ENCODE peak calls at places on chromosomes 5 and 9, in five cellular contexts. B is ELF-1, A is AG09309, Y is amniotic stem cell, E is NCI-H460. I is an unnamed sample.

GRCh38 chr9:16505159-16505558 is 365.3 kb downstream of the BNC2 start:
- DNase-seq in Y (no peak), E (no peak), B (peak), A (no peak), I (no peak)

GRCh38 chr5:139698461-139699146 is 50.5 kb downstream of the CXXC5 start:
- DNase-seq in A (no peak), E (no peak), B (peak), Y (no peak), I (no peak)

GRCh38 chr9:134724231-134724911 is 82.8 kb downstream of the COL5A1 start:
- DNase-seq in E (no peak), Y (no peak), A (no peak), B (peak), I (no peak)

GRCh38 chr5:143509758-143510221 is 106.3 kb upstream of the NR3C1 start:
- DNase-seq in A (no peak), Y (no peak), E (no peak), B (no peak), I (no peak)

GRCh38 chr9:127976498-127976897 is 4.3 kb downstream of the EEIG1 start:
- DNase-seq in A (no peak), Y (no peak), B (no peak), E (no peak), I (no peak)

GRCh38 chr9:99181621-99182020 is 40.1 kb downstream of the ALG2 start:
- DNase-seq in E (no peak), A (no peak), Y (no peak), B (no peak), I (no peak)

GRCh38 chr5:55823151-55823796 is 27.9 kb upstream of the IL31RA start:
- DNase-seq in Y (no peak), B (no peak), A (no peak), E (no peak), I (no peak)

GRCh38 chr9:78601957-78602565 is 305.1 kb downstream of the PSAT1 start:
- DNase-seq in Y (no peak), A (no peak), E (peak), B (peak), I (no peak)

GRCh38 chr5:60546157-60546556 is 153.8 kb downstream of the DEPDC1B start:
- DNase-seq in A (no peak), Y (no peak), B (no peak), E (no peak), I (no peak)

GRCh38 chr5:177371120-177371537 is 13.1 kb upstream of the SLC34A1 start:
- DNase-seq in Y (no peak), A (no peak), B (no peak), E (no peak), I (no peak)

GRCh38 chr5:40406426-40407211 is 273.1 kb upstream of the PTGER4 start:
- DNase-seq in Y (no peak), B (no peak), E (no peak), A (no peak), I (no peak)

GRCh38 chr5:173984218-173984617 is 4.8 kb upstream of the C5orf47 start:
- DNase-seq in A (no peak), B (peak), Y (no peak), E (no peak), I (no peak)

GRCh38 chr9:23824241-23825142 is 1.5 kb downstream of the ELAVL2 start:
- DNase-seq in B (no peak), E (no peak), A (no peak), Y (no peak), I (no peak)

GRCh38 chr5:61280766-61281427 is 51.2 kb upstream of the ZSWIM6 start:
- DNase-seq in E (no peak), A (no peak), B (no peak), Y (no peak), I (no peak)

GRCh38 chr5:141960018-141960417 is 2.0 kb upstream of the PCDH12 start:
- DNase-seq in A (no peak), Y (no peak), E (no peak), B (peak), I (no peak)

GRCh38 chr5:66675369-66675768 is 79.2 kb downstream of the MAST4 start:
- DNase-seq in Y (no peak), A (no peak), B (no peak), E (no peak), I (no peak)

GRCh38 chr5:122333564-122333963 is 21.5 kb downstream of the SNCAIP start:
- DNase-seq in B (no peak), E (no peak), A (no peak), Y (no peak), I (no peak)

GRCh38 chr9:9747787-9748186 is 865.0 kb downstream of the PTPRD start:
- DNase-seq in B (no peak), A (no peak), E (no peak), Y (no peak), I (no peak)

GRCh38 chr9:112032009-112032408 is 135.4 kb downstream of the UGCG start:
- DNase-seq in Y (no peak), E (no peak), B (no peak), A (no peak), I (no peak)

GRCh38 chr5:36371366-36371765 is 69.7 kb upstream of the RANBP3L start:
- DNase-seq in A (no peak), E (no peak), Y (no peak), B (no peak), I (no peak)

GRCh38 chr9:32430720-32431119 is 46.3 kb downstream of the ACO1 start:
- DNase-seq in A (no peak), E (no peak), Y (peak), B (no peak), I (no peak)

GRCh38 chr5:94776167-94776566 is 157.7 kb downstream of the SLF1 start:
- DNase-seq in E (peak), A (no peak), Y (no peak), B (no peak), I (no peak)

GRCh38 chr5:171863928-171864327 is 78.3 kb downstream of the SMIM23 start:
- DNase-seq in A (peak), B (no peak), Y (peak), E (no peak), I (no peak)

GRCh38 chr5:2748180-2748840 is 3.2 kb downstream of the IRX2 start:
- DNase-seq in Y (no peak), E (no peak), A (no peak), B (peak), I (no peak)

I was measured in stimulated activated CD8-positive, alpha-beta memory T cell treated with anti-CD3 and anti-CD28 coated beads, Interleukin-4, amount 100 ng/mL, for 24 hours.